ENCODE peak calls at places on chromosomes 4 and X, in nine cellular contexts. D, A, V, R, F, E, Y, W and K are unnamed samples.

GRCh38 chrX:39772057-39772832 is 325.5 kb downstream of the BCOR start:
- DNase-seq in E (peak), W (peak), Y (no peak), V (no peak), F (peak), A (no peak), R (no peak), D (no peak), K (peak)

GRCh38 chrX:46770006-46770816 is 11.3 kb upstream of the SLC9A7 start:
- DNase-seq in V (no peak), R (no peak), W (no peak), E (no peak), F (no peak), A (no peak), D (no peak), Y (no peak), K (no peak)

GRCh38 chrX:103879339-103879738 is 47.3 kb upstream of the RAB9B start:
- DNase-seq in F (no peak), Y (no peak), D (peak), W (no peak), A (no peak), V (no peak), E (no peak), R (no peak), K (no peak)

GRCh38 chrX:45806410-45807121 is 605.9 kb upstream of the DIPK2B start:
- DNase-seq in D (peak), R (peak), W (no peak), A (no peak), F (no peak), Y (no peak), V (no peak), E (no peak), K (no peak)

GRCh38 chr4:78954048-78954666 is 14.9 kb upstream of the PAQR3 start:
- DNase-seq in Y (no peak), D (peak), A (no peak), R (no peak), E (no peak), V (no peak), F (no peak), W (peak), K (no peak)

GRCh38 chr4:169254546-169254983 is 16.2 kb downstream of the SH3RF1 start:
- DNase-seq in R (peak), A (no peak), F (no peak), V (peak), W (no peak), D (peak), E (no peak), Y (no peak), K (no peak)

GRCh38 chrX:19514791-19515614 is at the start of gene MAP3K15:
- DNase-seq in Y (peak), W (peak), A (no peak), V (peak), E (no peak), R (no peak), D (peak), F (no peak), K (no peak)

GRCh38 chrX:13932416-13932815 is 97.3 kb downstream of the GEMIN8 start:
- DNase-seq in F (no peak), W (no peak), Y (no peak), D (no peak), E (no peak), R (no peak), V (no peak), A (peak), K (no peak)

GRCh38 chr4:159925770-159926169 is 822.9 kb downstream of the RAPGEF2 start:
- DNase-seq in F (no peak), W (no peak), V (no peak), A (no peak), E (no peak), R (no peak), Y (no peak), D (no peak), K (no peak)

GRCh38 chr4:99438578-99438875 is 3.4 kb upstream of the ADH7 start:
- DNase-seq in Y (no peak), E (no peak), F (no peak), W (no peak), R (no peak), V (no peak), D (no peak), A (no peak), K (no peak)

GRCh38 chr4:15935504-15936392 is 2.8 kb downstream of the FGFBP1 start:
- DNase-seq in D (no peak), W (no peak), E (no peak), R (no peak), Y (no peak), A (no peak), V (no peak), F (no peak), K (no peak)

GRCh38 chr4:175539498-175539897 is 272.6 kb downstream of the GPM6A start:
- DNase-seq in A (no peak), F (no peak), Y (no peak), D (no peak), W (no peak), R (no peak), E (no peak), V (no peak), K (no peak)

GRCh38 chr4:119035941-119036737 is 99.5 kb upstream of the MYOZ2 start:
- DNase-seq in W (no peak), Y (no peak), E (no peak), A (no peak), R (no peak), F (no peak), D (no peak), V (no peak), K (no peak)

GRCh38 chr4:176377705-176378302 is 58.0 kb downstream of the SPCS3 start:
- DNase-seq in W (peak), A (no peak), E (no peak), R (no peak), D (peak), V (peak), Y (no peak), F (no peak), K (no peak)

GRCh38 chrX:120302434-120302833 is 8.8 kb downstream of the TMEM255A start:
- DNase-seq in V (no peak), Y (peak), F (no peak), R (no peak), A (no peak), E (no peak), D (no peak), W (peak), K (no peak)

GRCh38 chr4:1466034-1466960 is 60.1 kb upstream of the NKX1-1 start:
- DNase-seq in E (no peak), F (no peak), R (no peak), Y (no peak), D (no peak), V (no peak), W (no peak), A (no peak), K (no peak)

GRCh38 chrX:15755091-15755490 is 17.0 kb downstream of the CA5B start:
- DNase-seq in A (no peak), D (no peak), W (no peak), Y (no peak), E (no peak), V (no peak), F (no peak), R (no peak), K (no peak)

GRCh38 chr4:183618681-183619080 is 40.3 kb downstream of the RWDD4 start:
- DNase-seq in V (no peak), Y (no peak), F (no peak), D (no peak), W (no peak), A (no peak), R (no peak), E (no peak), K (no peak)

GRCh38 chrX:140495739-140496138 is 9.1 kb downstream of the SOX3 start:
- DNase-seq in D (no peak), F (no peak), V (no peak), R (no peak), Y (no peak), E (no peak), A (no peak), W (no peak), K (no peak)

GRCh38 chr4:147173797-147174196 is 228.1 kb upstream of the TTC29 start:
- DNase-seq in E (no peak), Y (no peak), D (no peak), V (no peak), R (no peak), W (no peak), F (no peak), A (no peak), K (no peak)

GRCh38 chrX:54411732-54412131 is 28.5 kb upstream of the TSR2 start:
- DNase-seq in F (no peak), V (no peak), W (no peak), A (no peak), Y (no peak), D (no peak), E (no peak), R (no peak), K (no peak)

GRCh38 chr4:9943761-9944160 is 77.5 kb downstream of the SLC2A9 start:
- DNase-seq in E (no peak), Y (no peak), V (peak), W (no peak), D (no peak), R (no peak), A (no peak), F (no peak), K (no peak)

GRCh38 chr4:101191302-101192098 is 155.8 kb downstream of the PPP3CA start:
- DNase-seq in R (peak), E (no peak), V (no peak), A (peak), F (no peak), D (no peak), W (no peak), Y (peak), K (no peak)

GRCh38 chr4:71872767-71873422 is 89.0 kb upstream of the GC start:
- DNase-seq in W (no peak), Y (no peak), R (no peak), D (no peak), F (no peak), V (no peak), E (no peak), A (no peak), K (no peak)

GRCh38 chr4:1309261-1310010 is 19.7 kb downstream of the MAEA start:
- DNase-seq in F (peak), R (peak), V (no peak), A (peak), E (peak), Y (peak), D (peak), W (no peak), K (peak)

GRCh38 chr4:169334335-169334734 is 63.6 kb upstream of the SH3RF1 start:
- DNase-seq in Y (no peak), A (no peak), W (no peak), V (no peak), E (no peak), R (no peak), F (no peak), D (no peak), K (no peak)

GRCh38 chrX:31307952-31308351 is 236.1 kb upstream of the FTHL17 start:
- DNase-seq in D (no peak), W (no peak), F (no peak), R (no peak), V (no peak), E (no peak), A (no peak), Y (no peak), K (no peak)

GRCh38 chr4:86822136-86822535 is 27.0 kb downstream of the SLC10A6 start:
- DNase-seq in W (no peak), D (no peak), E (no peak), F (no peak), R (no peak), A (no peak), V (no peak), Y (no peak), K (no peak)

GRCh38 chr4:2830632-2831610 is 12.7 kb upstream of the ADD1 start:
- DNase-seq in F (no peak), V (no peak), Y (peak), D (no peak), A (no peak), E (no peak), R (no peak), W (no peak), K (peak)

GRCh38 chr4:60368986-60369385 is 831.1 kb upstream of the ADGRL3 start:
- DNase-seq in F (no peak), D (no peak), V (no peak), W (no peak), R (no peak), A (no peak), Y (no peak), E (no peak), K (no peak)

GRCh38 chrX:75522565-75523411 is at the start of gene ZDHHC15:
- DNase-seq in A (peak), R (no peak), W (no peak), F (peak), V (no peak), Y (peak), D (peak), E (peak), K (no peak)

GRCh38 chr4:74541611-74542177 is 96.8 kb downstream of the AREG start:
- DNase-seq in W (no peak), R (no peak), E (no peak), F (no peak), A (no peak), Y (no peak), D (no peak), V (no peak), K (no peak)

GRCh38 chr4:26779224-26779623 is 81.4 kb upstream of the STIM2 start:
- DNase-seq in F (no peak), A (no peak), Y (no peak), D (no peak), V (no peak), E (no peak), W (no peak), R (no peak), K (no peak)

GRCh38 chr4:104451573-104451972 is 43.1 kb downstream of the CXXC4 start:
- DNase-seq in D (no peak), R (no peak), F (no peak), V (no peak), Y (no peak), A (no peak), W (peak), E (no peak), K (no peak)

GRCh38 chr4:4762909-4763814 is 96.3 kb upstream of the MSX1 start:
- DNase-seq in E (no peak), A (no peak), R (peak), D (no peak), V (no peak), W (no peak), F (peak), Y (no peak), K (peak)

GRCh38 chrX:13697440-13697839 is 8.5 kb downstream of the RAB9A start:
- DNase-seq in D (no peak), V (no peak), W (peak), Y (no peak), E (no peak), F (no peak), A (no peak), R (no peak), K (no peak)

GRCh38 chrX:154426916-154427792 is 1.3 kb upstream of the ATP6AP1 start:
- DNase-seq in D (no peak), Y (no peak), R (no peak), F (no peak), E (no peak), W (no peak), A (no peak), V (no peak), K (no peak)